ENCODE peak calls at places on chromosomes 5 and 9, in four cellular contexts. Y, T, S and N are unnamed samples.

GRCh38 chr9:111297061-111297824 is 32.8 kb downstream of the OR2K2 start:
- DNase-seq in Y (no peak), T (no peak), S (no peak), N (no peak)

GRCh38 chr5:179287631-179288030 is 57.6 kb downstream of the ADAMTS2 start:
- DNase-seq in Y (no peak), T (no peak), S (no peak), N (no peak)

GRCh38 chr5:157381746-157382145 is 78.3 kb upstream of the NIPAL4 start:
- DNase-seq in Y (no peak), T (no peak), S (no peak), N (no peak)

GRCh38 chr5:107538331-107539162 is 132.2 kb downstream of the EFNA5 start:
- DNase-seq in Y (no peak), T (no peak), S (no peak), N (no peak)

GRCh38 chr5:128684951-128685350 is 146.9 kb upstream of the FBN2 start:
- DNase-seq in Y (no peak), T (no peak), S (no peak), N (peak)

GRCh38 chr5:163677092-163677491 is 171.7 kb downstream of the MAT2B start:
- DNase-seq in Y (no peak), T (no peak), S (no peak), N (no peak)

GRCh38 chr5:72402381-72402890 is 82.3 kb downstream of the PTCD2 start:
- DNase-seq in Y (no peak), T (no peak), S (no peak), N (no peak)

GRCh38 chr9:120183615-120184014 is 396.4 kb downstream of the CDK5RAP2 start:
- DNase-seq in Y (no peak), T (no peak), S (no peak), N (no peak)

GRCh38 chr5:145495741-145496140 is 339.4 kb downstream of the PRELID2 start:
- DNase-seq in Y (no peak), T (no peak), S (peak), N (peak)

GRCh38 chr5:71938886-71939285 is 168.4 kb upstream of the MAP1B start:
- DNase-seq in Y (no peak), T (no peak), S (peak), N (no peak)

GRCh38 chr5:172816887-172817418 is 17.1 kb upstream of the ERGIC1 start:
- DNase-seq in Y (no peak), T (no peak), S (peak), N (peak)

GRCh38 chr9:34457266-34458012 is 931 bp downstream of the FAM219A start:
- DNase-seq in Y (peak), T (no peak), S (no peak), N (peak)

GRCh38 chr9:79577969-79578723 is 6.4 kb downstream of the TLE4 start:
- DNase-seq in Y (no peak), T (no peak), S (no peak), N (no peak)

GRCh38 chr9:122190597-122191381 is 31.1 kb downstream of the MORN5 start:
- DNase-seq in Y (no peak), T (no peak), S (no peak), N (no peak)

GRCh38 chr9:112581469-112582176 is 95.0 kb downstream of the KIAA1958 start:
- DNase-seq in Y (no peak), T (no peak), S (no peak), N (no peak)

GRCh38 chr5:148831590-148832565 is 5.5 kb downstream of the ADRB2 start:
- DNase-seq in Y (no peak), T (no peak), S (no peak), N (no peak)

GRCh38 chr5:150235548-150235895 is 45.7 kb downstream of the SLC6A7 start:
- DNase-seq in Y (no peak), T (no peak), S (no peak), N (no peak)

GRCh38 chr9:104981543-104982129 is 53.7 kb upstream of the ABCA1 start:
- DNase-seq in Y (no peak), T (no peak), S (no peak), N (no peak)

GRCh38 chr9:129561594-129562281 is 59.2 kb downstream of the C9orf50 start:
- DNase-seq in Y (no peak), T (no peak), S (no peak), N (no peak)

GRCh38 chr9:93049491-93049890 is 9.0 kb upstream of the SUSD3 start:
- DNase-seq in Y (no peak), T (no peak), S (no peak), N (no peak)

GRCh38 chr5:146797683-146798082 is 80.9 kb downstream of the PPP2R2B start:
- DNase-seq in Y (no peak), T (no peak), S (no peak), N (no peak)

GRCh38 chr5:113524927-113525326 is 11.4 kb downstream of the YTHDC2 start:
- DNase-seq in Y (no peak), T (no peak), S (no peak), N (no peak)

GRCh38 chr5:142215915-142216681 is 107.5 kb downstream of the NDFIP1 start:
- DNase-seq in Y (peak), T (no peak), S (peak), N (peak)

GRCh38 chr9:79129865-79130480 is 441.8 kb upstream of the TLE4 start:
- DNase-seq in Y (peak), T (no peak), S (peak), N (peak)

GRCh38 chr5:170252710-170253350 is 20.0 kb downstream of the C5orf58 start:
- DNase-seq in Y (no peak), T (no peak), S (no peak), N (no peak)

GRCh38 chr9:33466565-33467495 is 6.9 kb downstream of the NOL6 start:
- DNase-seq in Y (peak), T (peak), S (no peak), N (peak)

GRCh38 chr5:2352101-2352861 is 399.2 kb downstream of the IRX2 start:
- DNase-seq in Y (no peak), T (no peak), S (no peak), N (no peak)

GRCh38 chr5:850511-851006 is at the start of gene ZDHHC11:
- DNase-seq in Y (no peak), T (no peak), S (no peak), N (no peak)

GRCh38 chr5:19488786-19489185 is 499.2 kb downstream of the CDH18 start:
- DNase-seq in Y (no peak), T (no peak), S (no peak), N (no peak)

GRCh38 chr5:40962207-40962955 is 53.1 kb downstream of the C7 start:
- DNase-seq in Y (no peak), T (no peak), S (no peak), N (no peak)

GRCh38 chr5:176658817-176659216 is 11.5 kb downstream of the TSPAN17 start:
- DNase-seq in Y (no peak), T (no peak), S (no peak), N (peak)

GRCh38 chr9:3525836-3526165 is at the start of gene RFX3:
- DNase-seq in Y (peak), T (peak), S (peak), N (peak)

GRCh38 chr9:70510157-70510770 is 95.8 kb upstream of the KLF9 start:
- DNase-seq in Y (peak), T (no peak), S (no peak), N (no peak)

GRCh38 chr9:6428940-6429889 is 16.2 kb downstream of the UHRF2 start:
- DNase-seq in Y (no peak), T (no peak), S (no peak), N (no peak)

GRCh38 chr5:179293276-179293675 is 52.0 kb downstream of the ADAMTS2 start:
- DNase-seq in Y (no peak), T (no peak), S (no peak), N (no peak)

GRCh38 chr9:34332370-34332964 is 3.1 kb downstream of the NUDT2 start:
- DNase-seq in Y (no peak), T (no peak), S (peak), N (no peak)